ENCODE peak calls at places on chromosomes 6 and 20, in four cellular contexts. C is stomach, M is breast epithelium, V is cardiac muscle cell. D is an unnamed sample.

GRCh38 chr20:22795897-22796296 is 211.5 kb upstream of the FOXA2 start:
- DNase-seq in C (peak; percentile 28), M (no peak), V (no peak), D (no peak)

GRCh38 chr20:41030536-41031242 is 2.1 kb downstream of the TOP1 start:
- DNase-seq in V (no peak), C (no peak), M (no peak), D (no peak)

GRCh38 chr6:1609662-1610496 is at the start of gene FOXC1:
- DNase-seq in V (peak; percentile 87), M (peak; percentile 78), C (peak; percentile 85), D (no peak)

GRCh38 chr6:95087394-95088097 is 489.8 kb upstream of the MANEA start:
- DNase-seq in V (peak; percentile 86), C (no peak), M (no peak), D (no peak)

GRCh38 chr6:106141441-106142237 is 55.5 kb downstream of the PRDM1 start:
- DNase-seq in C (no peak), M (no peak), V (peak; percentile 55), D (no peak)

GRCh38 chr6:159483259-159483658 is 209.8 kb downstream of the SOD2 start:
- DNase-seq in C (no peak), V (no peak), M (no peak), D (no peak)

GRCh38 chr20:9218412-9219001 is 149.6 kb downstream of the PLCB4 start:
- DNase-seq in V (no peak), M (no peak), C (no peak), D (no peak)

GRCh38 chr6:113921299-113921904 is 49.5 kb downstream of the HDAC2 start:
- DNase-seq in M (no peak), V (no peak), C (no peak), D (no peak)

GRCh38 chr20:17660667-17661066 is 21.4 kb downstream of the RRBP1 start:
- DNase-seq in C (no peak), V (no peak), M (no peak), D (no peak)

GRCh38 chr6:125188037-125188436 is 34.5 kb downstream of the TPD52L1 start:
- DNase-seq in V (no peak), C (no peak), M (no peak), D (no peak)

GRCh38 chr20:11103866-11104265 is 430.1 kb upstream of the JAG1 start:
- DNase-seq in M (no peak), C (no peak), V (no peak), D (no peak)

GRCh38 chr6:5034736-5035135 is 30.9 kb upstream of the RPP40 start:
- DNase-seq in V (no peak), M (no peak), C (no peak), D (no peak)

GRCh38 chr6:20335872-20336271 is 65.8 kb upstream of the E2F3 start:
- DNase-seq in M (no peak), C (no peak), V (no peak), D (no peak)

GRCh38 chr6:26121141-26122004 is 34.1 kb downstream of the HFE start:
- DNase-seq in M (no peak), C (no peak), V (no peak), D (no peak)

GRCh38 chr6:36825996-36826395 is 13.2 kb downstream of the CPNE5 start:
- DNase-seq in V (no peak), C (no peak), M (no peak), D (no peak)

GRCh38 chr6:2558861-2559811 is 191.6 kb downstream of the MYLK4 start:
- DNase-seq in M (no peak), C (no peak), V (no peak), D (no peak)

GRCh38 chr6:144123836-144124235 is 26.5 kb upstream of the STX11 start:
- DNase-seq in M (no peak), V (no peak), C (no peak), D (no peak)

GRCh38 chr6:154542747-154543146 is 32.3 kb upstream of the CNKSR3 start:
- DNase-seq in V (no peak), M (no peak), C (no peak), D (no peak)

GRCh38 chr6:28410767-28411166 is 11.2 kb upstream of the ZSCAN12 start:
- DNase-seq in V (no peak), M (no peak), C (no peak), D (no peak)

GRCh38 chr6:36443951-36444428 is 1.2 kb downstream of the KCTD20 start:
- DNase-seq in C (no peak), M (no peak), V (peak; percentile 44), D (no peak)

GRCh38 chr6:137661601-137662000 is 167.4 kb upstream of the OLIG3 start:
- DNase-seq in M (no peak), C (no peak), V (no peak), D (no peak)

GRCh38 chr6:43608310-43608763 is 20.7 kb downstream of the GTPBP2 start:
- DNase-seq in M (no peak), C (peak; percentile 76), V (peak; percentile 86), D (peak; percentile 63)

GRCh38 chr6:44304282-44305199 is 8.6 kb downstream of the AARS2 start:
- DNase-seq in V (peak; percentile 56), M (no peak), C (no peak), D (no peak)

GRCh38 chr6:41538556-41539182 is 7.5 kb upstream of the FOXP4 start:
- DNase-seq in C (no peak), V (no peak), M (no peak), D (no peak)

GRCh38 chr6:139904572-139904971 is 530.1 kb upstream of the CITED2 start:
- DNase-seq in C (no peak), M (no peak), V (no peak), D (no peak)

GRCh38 chr6:112214749-112215269 is 39.6 kb downstream of the LAMA4 start:
- DNase-seq in C (no peak), M (no peak), V (no peak), D (no peak)

GRCh38 chr6:150336299-150336698 is 32.5 kb upstream of the IYD start:
- DNase-seq in C (no peak), M (no peak), V (no peak), D (no peak)

GRCh38 chr6:17621003-17621402 is 20.9 kb downstream of the FAM8A1 start:
- DNase-seq in C (no peak), M (no peak), V (no peak), D (no peak)

GRCh38 chr6:45049188-45049843 is 278.8 kb upstream of the RUNX2 start:
- DNase-seq in C (no peak), V (no peak), M (no peak), D (no peak)

GRCh38 chr6:167789358-167789757 is 37.4 kb upstream of the AFDN start:
- DNase-seq in M (no peak), V (no peak), C (no peak), D (no peak)

GRCh38 chr6:22756365-22756764 is 187.0 kb downstream of the HDGFL1 start:
- DNase-seq in V (no peak), M (no peak), C (no peak), D (no peak)

GRCh38 chr6:117077300-117077699 is 188.1 kb upstream of the VGLL2 start:
- DNase-seq in V (no peak), M (no peak), C (no peak), D (no peak)

GRCh38 chr20:10739575-10739974 is 65.8 kb upstream of the JAG1 start:
- DNase-seq in C (no peak), V (no peak), M (no peak), D (no peak)

GRCh38 chr6:47352966-47353365 is 43.3 kb upstream of the TNFRSF21 start:
- DNase-seq in V (no peak), C (no peak), M (no peak), D (no peak)

GRCh38 chr6:35302604-35303218 is 5.1 kb downstream of the DEF6 start:
- DNase-seq in V (peak; percentile 46), C (peak; percentile 69), M (no peak), D (no peak)

GRCh38 chr6:7745942-7746341 is 20.0 kb downstream of the BMP6 start:
- DNase-seq in M (no peak), V (no peak), C (no peak), D (no peak)

DNA sequence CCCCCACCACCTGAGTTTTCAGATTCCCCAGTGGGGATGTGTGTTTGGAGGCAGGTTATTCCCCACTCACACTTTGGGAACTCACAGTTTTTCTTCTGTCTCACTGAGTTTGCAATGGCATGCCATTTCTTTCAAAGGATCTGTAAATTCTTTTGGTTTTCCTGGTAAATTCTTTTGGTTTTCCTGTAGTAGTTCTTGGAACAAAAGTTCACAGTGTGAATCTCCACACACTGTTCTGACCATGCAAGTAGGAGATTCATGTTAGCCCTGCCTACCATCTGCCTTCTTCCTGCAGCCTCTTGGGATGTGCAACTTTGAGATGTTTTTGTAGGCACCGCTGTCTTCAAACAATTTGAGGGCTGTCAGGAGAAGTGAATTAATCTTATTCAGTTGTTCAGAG is 165.6 kb upstream of the OGFRL1 start:
- DNase-seq in C (no peak), M (no peak), V (no peak), D (no peak)
- H3K27ac ChIP-seq in C (no peak overlapping the region), M (no peak overlapping the region), V (no peak overlapping the region), D (no peak overlapping the region)

DNA sequence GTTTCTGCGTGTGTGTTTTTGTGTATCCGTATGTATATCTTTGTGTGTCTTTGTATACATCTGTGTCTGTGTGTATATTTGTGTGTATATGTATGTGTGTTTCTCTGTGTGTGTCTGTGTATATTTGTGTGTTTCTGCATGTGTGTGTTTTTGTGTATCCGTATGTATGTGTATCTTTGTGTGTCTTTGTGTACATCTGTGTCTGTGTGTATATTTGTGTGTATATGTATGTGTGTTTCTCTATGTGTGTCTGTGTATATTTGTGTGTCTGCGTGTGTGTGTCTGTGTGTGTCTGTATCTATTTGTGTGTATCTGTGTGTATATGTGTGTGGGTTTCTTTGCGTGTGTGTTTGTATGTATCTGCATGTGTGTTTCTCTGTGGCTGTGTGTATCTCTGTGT is 192.6 kb downstream of the CDH4 start:
- DNase-seq in V (no peak), C (no peak), M (no peak), D (no peak)
- H3K27me3 ChIP-seq in V (no peaks in the 10 kb centered on the region), C (no peaks in the 10 kb centered on the region), M (no peaks in the 10 kb centered on the region), D (no peaks in the 10 kb centered on the region)

GRCh38 chr20:3407426-3408250 is at the start of gene DNAAF9:
- DNase-seq in V (peak; percentile 88), C (peak; percentile 81), M (peak; percentile 70), D (peak; percentile 89)
- TF ChIP-seq CTCF in V (peak; percentile 18), C (peak; percentile 27), M (peak; percentile 6), D (no peak)

GRCh38 chr20:19588731-19589130 is 169.3 kb upstream of the RIN2 start:
- DNase-seq in M (no peak), V (no peak), C (peak; percentile 62), D (no peak)

GRCh38 chr20:19589731-19590362 is 168.2 kb upstream of the RIN2 start:
- DNase-seq in M (no peak), C (no peak), V (no peak), D (no peak)

GRCh38 chr20:19593762-19594161 is 164.3 kb upstream of the RIN2 start:
- DNase-seq in C (no peak), V (peak; percentile 25), M (no peak), D (no peak)

GRCh38 chr20:19594896-19595295 is 163.2 kb upstream of the RIN2 start:
- DNase-seq in V (no peak), M (no peak), C (no peak), D (no peak)

GRCh38 chr20:19590382-19590781 is 167.7 kb upstream of the RIN2 start:
- DNase-seq in C (no peak), M (no peak), V (no peak), D (no peak)
- H3K27ac ChIP-seq in C (no peak overlapping the region), M (no peak overlapping the region), V (no peak overlapping the region), D (no peak overlapping the region)